ENCODE peak calls at places on chromosomes 11 and 22, in eight cellular contexts. One of them, this sample, is unnamed.

GRCh38 chr11:104870910-104871309 is 27.4 kb downstream of the CASP12 start:
- DNase-seq in upper lobe of right lung: no peak
- DNase-seq in EL: no peak
- DNase-seq in EH: peak
- DNase-seq in CD8-positive, alpha-beta memory T cell: no peak
- DNase-seq in RWPE2: no peak
- DNase-seq in mesothelial cell of epicardium: no peak
- DNase-seq in naive thymus-derived CD8-positive, alpha-beta T cell: no peak
- DNase-seq in this sample: no peak

GRCh38 chr22:20582520-20583361 is 75.3 kb downstream of the MED15 start:
- DNase-seq in upper lobe of right lung: no peak
- DNase-seq in EL: no peak
- DNase-seq in EH: no peak
- DNase-seq in CD8-positive, alpha-beta memory T cell: no peak
- DNase-seq in RWPE2: peak
- DNase-seq in mesothelial cell of epicardium: no peak
- DNase-seq in naive thymus-derived CD8-positive, alpha-beta T cell: no peak
- DNase-seq in this sample: no peak

GRCh38 chr11:123286761-123287160 is 91.7 kb upstream of the CLMP start:
- DNase-seq in upper lobe of right lung: no peak
- DNase-seq in EL: no peak
- DNase-seq in EH: peak
- DNase-seq in CD8-positive, alpha-beta memory T cell: no peak
- DNase-seq in RWPE2: no peak
- DNase-seq in mesothelial cell of epicardium: no peak
- DNase-seq in naive thymus-derived CD8-positive, alpha-beta T cell: no peak
- DNase-seq in this sample: no peak

GRCh38 chr11:118007040-118007439 is 20.8 kb downstream of the IL10RA start:
- DNase-seq in upper lobe of right lung: no peak
- DNase-seq in EL: no peak
- DNase-seq in EH: no peak
- DNase-seq in CD8-positive, alpha-beta memory T cell: no peak
- DNase-seq in RWPE2: no peak
- DNase-seq in mesothelial cell of epicardium: no peak
- DNase-seq in naive thymus-derived CD8-positive, alpha-beta T cell: no peak
- DNase-seq in this sample: no peak

GRCh38 chr11:3003396-3004231 is 11.5 kb upstream of the NAP1L4 start:
- DNase-seq in upper lobe of right lung: peak
- DNase-seq in EL: no peak
- DNase-seq in EH: no peak
- DNase-seq in CD8-positive, alpha-beta memory T cell: no peak
- DNase-seq in RWPE2: no peak
- DNase-seq in mesothelial cell of epicardium: no peak
- DNase-seq in naive thymus-derived CD8-positive, alpha-beta T cell: no peak
- DNase-seq in this sample: no peak

GRCh38 chr22:36386900-36387663 is 685 bp downstream of the MYH9 start:
- DNase-seq in upper lobe of right lung: peak
- DNase-seq in EL: peak
- DNase-seq in EH: peak
- DNase-seq in CD8-positive, alpha-beta memory T cell: peak
- DNase-seq in RWPE2: no peak
- DNase-seq in mesothelial cell of epicardium: peak
- DNase-seq in naive thymus-derived CD8-positive, alpha-beta T cell: no peak
- DNase-seq in this sample: no peak

GRCh38 chr22:30324008-30324730 is 2.6 kb downstream of the TBC1D10A start:
- DNase-seq in upper lobe of right lung: no peak
- DNase-seq in EL: peak
- DNase-seq in EH: peak
- DNase-seq in CD8-positive, alpha-beta memory T cell: peak
- DNase-seq in RWPE2: no peak
- DNase-seq in mesothelial cell of epicardium: no peak
- DNase-seq in naive thymus-derived CD8-positive, alpha-beta T cell: no peak
- DNase-seq in this sample: no peak

GRCh38 chr11:27991731-27992130 is 116.2 kb downstream of the KIF18A start:
- DNase-seq in upper lobe of right lung: no peak
- DNase-seq in EL: no peak
- DNase-seq in EH: no peak
- DNase-seq in CD8-positive, alpha-beta memory T cell: no peak
- DNase-seq in RWPE2: no peak
- DNase-seq in mesothelial cell of epicardium: no peak
- DNase-seq in naive thymus-derived CD8-positive, alpha-beta T cell: no peak
- DNase-seq in this sample: no peak

GRCh38 chr11:122709042-122709760 is 53.7 kb downstream of the UBASH3B start:
- DNase-seq in upper lobe of right lung: no peak
- DNase-seq in EL: peak
- DNase-seq in EH: peak
- DNase-seq in CD8-positive, alpha-beta memory T cell: no peak
- DNase-seq in RWPE2: no peak
- DNase-seq in mesothelial cell of epicardium: no peak
- DNase-seq in naive thymus-derived CD8-positive, alpha-beta T cell: no peak
- DNase-seq in this sample: no peak

GRCh38 chr22:38925571-38926041 is 31.8 kb upstream of the APOBEC3A start:
- DNase-seq in upper lobe of right lung: no peak
- DNase-seq in EL: peak
- DNase-seq in EH: peak
- DNase-seq in CD8-positive, alpha-beta memory T cell: no peak
- DNase-seq in RWPE2: no peak
- DNase-seq in mesothelial cell of epicardium: no peak
- DNase-seq in naive thymus-derived CD8-positive, alpha-beta T cell: no peak
- DNase-seq in this sample: no peak